ENCODE peak calls at places on chromosomes 16 and 17, in six cellular contexts. C is breast epithelium, N is A673, M is tibial nerve, T is uterus, Q is HFF-Myc. V is an unnamed sample.

GRCh38 chr17:79459003-79459655 is 151.7 kb downstream of the RBFOX3 start:
- DNase-seq in C (no peak), N (no peak), M (no peak), T (no peak), Q (no peak), V (no peak)

GRCh38 chr16:2299915-2300192 is 31.9 kb upstream of the RNPS1 start:
- DNase-seq in C (no peak), N (no peak), M (no peak), T (no peak), Q (no peak), V (no peak)

GRCh38 chr17:39634384-39634871 is 2.5 kb upstream of the STARD3 start:
- DNase-seq in C (no peak), N (peak), M (no peak), T (no peak), Q (no peak), V (no peak)

GRCh38 chr16:79509221-79509631 is 91.3 kb downstream of the MAF start:
- DNase-seq in C (peak), N (no peak), M (peak), T (no peak), Q (no peak), V (no peak)

GRCh38 chr17:29620271-29620670 is 2.4 kb downstream of the CORO6 start:
- DNase-seq in C (no peak), N (no peak), M (no peak), T (no peak), Q (no peak), V (no peak)

GRCh38 chr17:40304464-40304863 is 4.5 kb upstream of the RARA start:
- DNase-seq in C (no peak), N (no peak), M (no peak), T (peak), Q (no peak), V (no peak)

GRCh38 chr17:63550816-63551639 is 751 bp downstream of the DCAF7 start:
- DNase-seq in C (peak), N (peak), M (no peak), T (no peak), Q (no peak), V (no peak)

GRCh38 chr16:88967800-88968588 is 9.0 kb downstream of the CBFA2T3 start:
- DNase-seq in C (no peak), N (no peak), M (no peak), T (no peak), Q (no peak), V (no peak)

GRCh38 chr16:71364306-71364705 is 5.8 kb downstream of the CALB2 start:
- DNase-seq in C (no peak), N (no peak), M (no peak), T (no peak), Q (no peak), V (no peak)

GRCh38 chr17:36936455-36936934 is 780 bp upstream of the LHX1 start:
- DNase-seq in C (no peak), N (no peak), M (no peak), T (no peak), Q (no peak), V (no peak)

GRCh38 chr16:46817961-46818360 is 13.0 kb downstream of the C16orf87 start:
- DNase-seq in C (no peak), N (no peak), M (no peak), T (no peak), Q (no peak), V (no peak)

DNA sequence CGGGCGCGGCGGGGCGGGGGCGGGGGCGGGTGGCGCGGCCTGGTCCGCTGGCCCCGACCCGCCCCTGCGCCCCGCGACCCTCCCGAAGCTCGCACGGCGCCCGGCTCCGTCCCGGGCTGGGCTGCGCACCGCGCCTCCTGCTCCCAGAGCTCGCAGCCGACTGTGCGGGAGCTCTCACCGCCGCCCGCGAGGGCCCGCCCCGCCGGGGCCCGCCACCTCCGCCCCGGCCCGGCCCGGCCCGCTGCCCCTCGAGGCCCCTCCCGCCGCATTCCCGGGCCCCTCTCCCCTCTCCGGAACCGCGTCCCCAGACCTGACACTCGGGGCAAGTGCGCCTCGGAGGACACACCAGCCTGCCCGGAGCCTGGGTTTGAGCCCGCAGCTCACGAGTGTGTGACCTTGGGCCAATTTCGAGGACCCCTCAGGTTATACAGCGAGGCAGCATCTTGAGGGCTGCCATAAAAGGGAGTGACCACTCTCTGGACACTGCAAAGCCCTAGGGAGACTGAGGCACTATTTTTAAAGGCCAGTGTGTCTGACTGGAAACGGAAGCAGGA is 1.9 kb upstream of the GRIN2C start:
- DNase-seq in C (no peak), N (no peak), M (no peak), T (no peak), Q (no peak), V (no peak)
- H3K4me3 ChIP-seq in C (peak), N (no peak), M (peak), T (no peak), Q (no peak), V (peak)

DNA sequence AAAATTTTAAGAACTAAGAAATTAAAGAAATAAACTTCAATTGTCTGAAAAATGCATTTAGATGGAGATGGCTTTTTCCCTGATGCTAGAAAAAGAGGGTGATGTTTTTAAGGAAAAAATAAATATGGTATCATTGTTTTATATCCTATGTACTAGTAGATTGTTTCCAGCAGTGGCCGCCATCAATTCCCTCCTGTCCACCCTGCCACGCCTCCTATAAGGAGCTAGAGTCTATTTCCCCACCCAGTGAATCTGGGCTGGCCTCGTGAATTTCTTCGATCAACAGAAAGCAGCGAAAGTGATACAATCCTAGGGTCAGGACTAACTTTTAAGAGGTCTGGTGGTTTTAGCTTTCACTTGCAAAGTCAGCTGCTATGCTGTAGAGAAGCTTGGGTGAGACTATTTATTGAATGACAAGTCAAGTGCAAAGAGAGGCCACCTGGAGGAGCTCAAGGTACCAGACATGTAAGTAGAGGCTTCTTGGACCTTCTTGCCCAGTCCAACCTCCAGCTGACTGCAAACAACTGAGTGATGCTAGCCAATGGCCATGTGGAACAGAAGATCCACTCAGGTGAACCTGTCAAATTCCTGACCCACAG is 80.9 kb upstream of the MTMR4 start:
- DNase-seq in C (no peak), N (no peak), M (no peak), T (no peak), Q (no peak), V (no peak)
- TF ChIP-seq CTCF in C (no peak), N (no peak), M (no peak), T (no peak), Q (no peak), V (no peak)

GRCh38 chr17:1030684-1031557 is 34.0 kb downstream of the TIMM22 start:
- DNase-seq in C (no peak), N (no peak), M (peak), T (peak), Q (no peak), V (no peak)
- H3K4me3 ChIP-seq in C (peak), N (no peak), M (peak), T (peak), Q (no peak), V (peak)

GRCh38 chr17:16215273-16215964 is at the start of gene NCOR1:
- DNase-seq in C (peak), N (peak), M (peak), T (peak), Q (peak), V (peak)
- TF ChIP-seq CTCF in C (no peak), N (peak), M (peak), T (peak), Q (peak), V (peak)

GRCh38 chr17:68953340-68953997 is 1.7 kb downstream of the ABCA8 start:
- DNase-seq in C (no peak), N (no peak), M (no peak), T (no peak), Q (no peak), V (no peak)

GRCh38 chr17:68950725-68951124 is 4.5 kb downstream of the ABCA8 start:
- DNase-seq in C (no peak), N (no peak), M (no peak), T (no peak), Q (no peak), V (no peak)

GRCh38 chr17:68955181-68955841 is at the start of gene ABCA8:
- DNase-seq in C (no peak), N (peak), M (peak), T (peak), Q (peak), V (no peak)

GRCh38 chr17:68957944-68958343 is 2.8 kb upstream of the ABCA8 start:
- DNase-seq in C (no peak), N (no peak), M (no peak), T (no peak), Q (no peak), V (no peak)

GRCh38 chr17:68954146-68954971 is 833 bp downstream of the ABCA8 start:
- DNase-seq in C (no peak), N (no peak), M (no peak), T (no peak), Q (no peak), V (no peak)
- H3K4me3 ChIP-seq in C (peak), N (no peak), M (peak), T (peak), Q (no peak), V (peak)

DNA sequence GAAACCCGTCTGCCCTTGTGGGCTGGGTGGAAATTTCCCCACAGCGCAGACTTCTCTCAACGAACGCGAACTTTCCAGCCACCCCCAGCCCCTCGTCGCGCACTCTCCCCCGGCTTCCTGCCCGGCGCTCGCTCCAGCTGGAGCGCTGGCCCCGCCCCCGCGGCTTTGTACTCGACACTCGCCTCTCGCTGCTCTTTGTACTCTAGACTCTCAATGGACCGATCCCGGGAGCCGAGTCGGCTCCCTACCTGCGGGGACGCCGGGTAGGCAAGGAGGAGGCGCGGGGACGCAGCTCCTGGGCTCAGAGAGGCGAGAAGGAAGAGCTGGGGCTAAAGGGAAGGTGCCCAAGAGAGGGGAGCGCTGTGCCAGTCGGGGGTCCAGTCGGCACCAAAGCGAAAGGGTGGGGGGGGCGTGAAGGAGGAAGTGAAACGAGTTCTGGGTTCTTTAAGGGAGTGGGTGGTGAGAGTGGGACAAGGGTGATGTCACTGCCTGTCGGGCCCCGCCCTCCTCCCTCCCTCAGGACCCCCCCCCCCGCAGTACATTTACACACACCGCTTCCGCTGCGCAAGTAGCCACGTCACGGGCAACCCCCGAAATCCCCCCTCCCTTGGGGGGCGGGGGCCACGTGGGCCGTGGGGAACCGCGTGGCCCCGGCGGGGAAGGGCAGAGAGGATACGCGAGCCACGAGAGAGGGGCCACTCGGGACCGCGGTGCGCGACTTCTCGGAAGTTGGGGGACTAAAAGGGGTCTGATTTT is 9.7 kb downstream of the KDM6B start:
- DNase-seq in C (peak), N (peak), M (peak), T (peak), Q (no peak), V (peak)
- TF ChIP-seq CTCF in C (no peak), N (no peak), M (no peak), T (no peak), Q (no peak), V (no peak)

GRCh38 chr17:82303944-82304808 is 13.2 kb downstream of the CD7 start:
- DNase-seq in C (no peak), N (no peak), M (no peak), T (no peak), Q (no peak), V (no peak)
- H3K4me3 ChIP-seq in C (no peak), N (no peak), M (no peak), T (no peak), Q (no peak), V (no peak)

GRCh38 chr17:51640108-51640622 is 379.8 kb downstream of the UTP18 start:
- DNase-seq in C (no peak), N (peak), M (no peak), T (no peak), Q (no peak), V (no peak)
- TF ChIP-seq CTCF in C (no peak), N (peak), M (no peak), T (no peak), Q (no peak), V (peak)

GRCh38 chr17:19650826-19651225 is 2.3 kb downstream of the ALDH3A2 start:
- DNase-seq in C (no peak), N (no peak), M (no peak), T (no peak), Q (no peak), V (no peak)

GRCh38 chr17:19645608-19646250 is 2.8 kb upstream of the ALDH3A2 start:
- DNase-seq in C (no peak), N (peak), M (peak), T (peak), Q (no peak), V (no peak)

GRCh38 chr17:19648475-19649406 is at the start of gene ALDH3A2:
- DNase-seq in C (peak), N (peak), M (peak), T (peak), Q (peak), V (peak)

GRCh38 chr17:19646788-19647696 is 1.5 kb upstream of the ALDH3A2 start:
- DNase-seq in C (no peak), N (peak), M (no peak), T (no peak), Q (no peak), V (no peak)

DNA sequence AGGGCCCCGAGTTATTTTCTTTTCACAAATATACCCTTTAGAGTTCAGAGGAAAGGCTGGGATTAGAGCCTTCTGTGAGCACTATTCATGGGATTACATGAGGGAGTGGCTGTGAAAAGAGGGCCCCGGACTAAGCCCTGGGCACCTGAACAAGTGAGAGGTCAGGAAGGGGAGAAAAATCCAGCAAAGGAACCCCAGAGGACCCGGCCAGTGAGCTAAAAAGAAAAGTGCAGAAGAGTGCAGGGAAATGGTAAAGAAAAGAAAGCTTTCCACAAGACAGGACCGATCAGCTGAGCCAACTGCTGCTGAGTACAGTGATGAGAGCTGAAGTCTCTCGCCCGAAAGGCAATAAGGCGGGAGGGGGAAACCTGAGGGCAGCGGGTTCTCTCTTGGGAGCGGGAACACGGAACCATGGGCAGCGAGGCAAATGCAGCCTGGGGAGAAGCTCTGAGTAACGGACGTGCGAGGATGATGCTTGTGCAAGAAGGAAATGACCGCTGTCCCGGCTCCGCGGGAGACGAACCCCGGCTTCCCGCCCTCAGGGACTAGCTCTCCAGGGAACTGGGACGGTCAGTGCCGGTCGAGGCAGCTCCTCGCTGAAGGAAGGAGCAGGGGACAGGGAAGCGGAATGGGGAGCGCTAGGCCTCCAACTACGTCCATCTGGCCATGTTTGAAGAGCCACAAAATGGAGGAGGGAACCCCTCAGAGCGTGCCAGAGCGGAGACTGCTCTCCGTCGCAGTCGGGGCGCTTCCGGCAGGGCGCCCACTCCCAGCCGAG is 665 bp upstream of the ALDH3A2 start:
- DNase-seq in C (peak), N (peak), M (peak), T (peak), Q (no peak), V (peak)
- H3K4me3 ChIP-seq in C (peak), N (peak), M (peak), T (peak), Q (peak), V (peak)

GRCh38 chr17:81667754-81668153 is 1.2 kb downstream of the CCDC137 start:
- DNase-seq in C (no peak), N (peak), M (no peak), T (no peak), Q (no peak), V (no peak)
- TF ChIP-seq CTCF in C (no peak), N (peak), M (no peak), T (no peak), Q (no peak), V (no peak)

V was measured in esophagus muscularis mucosa.